ENCODE peak calls at places on chromosome 22, in ten cellular contexts. One of them, this sample, is unnamed.

GRCh38 chr22:37226087-37226486 is 13.8 kb upstream of the SSTR3 start:
- DNase-seq in GDM1: no peak
- DNase-seq in GM06990: no peak
- DNase-seq in thoracic aorta: no peak
- DNase-seq in activated naive CD8-positive, alpha-beta T cell treated with anti-CD3 and anti-CD28 coated beads, Interleukin-2, amount 50 U/mL, for 24 hours: no peak
- DNase-seq in activated CD8-positive, alpha-beta memory T cell treated with anti-CD3 and anti-CD28 coated beads for 1 hour: no peak
- DNase-seq in stimulated activated CD4-positive, alpha-beta T cell treated with anti-CD3 and anti-CD28 coated beads, Interleukin-15, amount 100 ng/mL, for 1 hour: no peak
- DNase-seq in neural crest cell: no peak
- DNase-seq in activated CD4-positive, alpha-beta T cell treated with anti-CD3 and anti-CD28 coated beads for 48 hours: no peak
- DNase-seq in progenitor cell of endocrine pancreas: no peak
- DNase-seq in this sample: no peak

GRCh38 chr22:38136607-38137006 is 26.1 kb upstream of the BAIAP2L2 start:
- DNase-seq in GDM1: no peak
- DNase-seq in GM06990: no peak
- DNase-seq in thoracic aorta: no peak
- DNase-seq in activated naive CD8-positive, alpha-beta T cell treated with anti-CD3 and anti-CD28 coated beads, Interleukin-2, amount 50 U/mL, for 24 hours: no peak
- DNase-seq in activated CD8-positive, alpha-beta memory T cell treated with anti-CD3 and anti-CD28 coated beads for 1 hour: no peak
- DNase-seq in stimulated activated CD4-positive, alpha-beta T cell treated with anti-CD3 and anti-CD28 coated beads, Interleukin-15, amount 100 ng/mL, for 1 hour: no peak
- DNase-seq in neural crest cell: no peak
- DNase-seq in activated CD4-positive, alpha-beta T cell treated with anti-CD3 and anti-CD28 coated beads for 48 hours: no peak
- DNase-seq in progenitor cell of endocrine pancreas: no peak
- DNase-seq in this sample: peak; percentile 48

GRCh38 chr22:33192156-33192555 is 134.0 kb upstream of the SYN3 start:
- DNase-seq in GDM1: no peak
- DNase-seq in GM06990: peak; percentile 8
- DNase-seq in thoracic aorta: no peak
- DNase-seq in activated naive CD8-positive, alpha-beta T cell treated with anti-CD3 and anti-CD28 coated beads, Interleukin-2, amount 50 U/mL, for 24 hours: no peak
- DNase-seq in activated CD8-positive, alpha-beta memory T cell treated with anti-CD3 and anti-CD28 coated beads for 1 hour: no peak
- DNase-seq in stimulated activated CD4-positive, alpha-beta T cell treated with anti-CD3 and anti-CD28 coated beads, Interleukin-15, amount 100 ng/mL, for 1 hour: no peak
- DNase-seq in neural crest cell: no peak
- DNase-seq in activated CD4-positive, alpha-beta T cell treated with anti-CD3 and anti-CD28 coated beads for 48 hours: no peak
- DNase-seq in progenitor cell of endocrine pancreas: no peak
- DNase-seq in this sample: no peak

GRCh38 chr22:23144926-23145906 is at the start of gene RAB36:
- DNase-seq in GDM1: no peak
- DNase-seq in GM06990: peak; percentile 90
- DNase-seq in thoracic aorta: peak; percentile 99
- DNase-seq in activated naive CD8-positive, alpha-beta T cell treated with anti-CD3 and anti-CD28 coated beads, Interleukin-2, amount 50 U/mL, for 24 hours: peak; percentile 84
- DNase-seq in activated CD8-positive, alpha-beta memory T cell treated with anti-CD3 and anti-CD28 coated beads for 1 hour: peak; percentile 76
- DNase-seq in stimulated activated CD4-positive, alpha-beta T cell treated with anti-CD3 and anti-CD28 coated beads, Interleukin-15, amount 100 ng/mL, for 1 hour: peak; percentile 51
- DNase-seq in neural crest cell: peak; percentile 98
- DNase-seq in activated CD4-positive, alpha-beta T cell treated with anti-CD3 and anti-CD28 coated beads for 48 hours: peak; percentile 90
- DNase-seq in progenitor cell of endocrine pancreas: peak; percentile 97
- DNase-seq in this sample: peak; percentile 99

GRCh38 chr22:34866501-34867171 is 199.3 kb upstream of the ISX start:
- DNase-seq in GDM1: no peak
- DNase-seq in GM06990: no peak
- DNase-seq in thoracic aorta: no peak
- DNase-seq in activated naive CD8-positive, alpha-beta T cell treated with anti-CD3 and anti-CD28 coated beads, Interleukin-2, amount 50 U/mL, for 24 hours: no peak
- DNase-seq in activated CD8-positive, alpha-beta memory T cell treated with anti-CD3 and anti-CD28 coated beads for 1 hour: no peak
- DNase-seq in stimulated activated CD4-positive, alpha-beta T cell treated with anti-CD3 and anti-CD28 coated beads, Interleukin-15, amount 100 ng/mL, for 1 hour: no peak
- DNase-seq in neural crest cell: no peak
- DNase-seq in activated CD4-positive, alpha-beta T cell treated with anti-CD3 and anti-CD28 coated beads for 48 hours: no peak
- DNase-seq in progenitor cell of endocrine pancreas: no peak
- DNase-seq in this sample: no peak

GRCh38 chr22:25021976-25022711 is 69.6 kb downstream of the KIAA1671 start:
- DNase-seq in GDM1: no peak
- DNase-seq in GM06990: no peak
- DNase-seq in thoracic aorta: no peak
- DNase-seq in activated naive CD8-positive, alpha-beta T cell treated with anti-CD3 and anti-CD28 coated beads, Interleukin-2, amount 50 U/mL, for 24 hours: no peak
- DNase-seq in activated CD8-positive, alpha-beta memory T cell treated with anti-CD3 and anti-CD28 coated beads for 1 hour: no peak
- DNase-seq in stimulated activated CD4-positive, alpha-beta T cell treated with anti-CD3 and anti-CD28 coated beads, Interleukin-15, amount 100 ng/mL, for 1 hour: no peak
- DNase-seq in neural crest cell: no peak
- DNase-seq in activated CD4-positive, alpha-beta T cell treated with anti-CD3 and anti-CD28 coated beads for 48 hours: no peak
- DNase-seq in progenitor cell of endocrine pancreas: no peak
- DNase-seq in this sample: peak; percentile 76

GRCh38 chr22:48236261-48236660 is 1473.8 kb downstream of the TBC1D22A start:
- DNase-seq in GDM1: no peak
- DNase-seq in GM06990: no peak
- DNase-seq in thoracic aorta: no peak
- DNase-seq in activated naive CD8-positive, alpha-beta T cell treated with anti-CD3 and anti-CD28 coated beads, Interleukin-2, amount 50 U/mL, for 24 hours: no peak
- DNase-seq in activated CD8-positive, alpha-beta memory T cell treated with anti-CD3 and anti-CD28 coated beads for 1 hour: no peak
- DNase-seq in stimulated activated CD4-positive, alpha-beta T cell treated with anti-CD3 and anti-CD28 coated beads, Interleukin-15, amount 100 ng/mL, for 1 hour: no peak
- DNase-seq in neural crest cell: no peak
- DNase-seq in activated CD4-positive, alpha-beta T cell treated with anti-CD3 and anti-CD28 coated beads for 48 hours: no peak
- DNase-seq in progenitor cell of endocrine pancreas: no peak
- DNase-seq in this sample: no peak

GRCh38 chr22:23750744-23751440 is at the start of gene ZNF70:
- DNase-seq in GDM1: peak; percentile 82
- DNase-seq in GM06990: peak; percentile 89
- DNase-seq in thoracic aorta: peak; percentile 51
- DNase-seq in activated naive CD8-positive, alpha-beta T cell treated with anti-CD3 and anti-CD28 coated beads, Interleukin-2, amount 50 U/mL, for 24 hours: peak; percentile 86
- DNase-seq in activated CD8-positive, alpha-beta memory T cell treated with anti-CD3 and anti-CD28 coated beads for 1 hour: peak; percentile 81
- DNase-seq in stimulated activated CD4-positive, alpha-beta T cell treated with anti-CD3 and anti-CD28 coated beads, Interleukin-15, amount 100 ng/mL, for 1 hour: peak; percentile 80
- DNase-seq in neural crest cell: peak; percentile 74
- DNase-seq in activated CD4-positive, alpha-beta T cell treated with anti-CD3 and anti-CD28 coated beads for 48 hours: peak; percentile 84
- DNase-seq in progenitor cell of endocrine pancreas: peak; percentile 86
- DNase-seq in this sample: peak; percentile 94

GRCh38 chr22:39598017-39598965 is 27.7 kb downstream of the CACNA1I start:
- DNase-seq in GDM1: no peak
- DNase-seq in GM06990: peak; percentile 62
- DNase-seq in thoracic aorta: no peak
- DNase-seq in activated naive CD8-positive, alpha-beta T cell treated with anti-CD3 and anti-CD28 coated beads, Interleukin-2, amount 50 U/mL, for 24 hours: peak; percentile 81
- DNase-seq in activated CD8-positive, alpha-beta memory T cell treated with anti-CD3 and anti-CD28 coated beads for 1 hour: peak; percentile 50
- DNase-seq in stimulated activated CD4-positive, alpha-beta T cell treated with anti-CD3 and anti-CD28 coated beads, Interleukin-15, amount 100 ng/mL, for 1 hour: peak; percentile 67
- DNase-seq in neural crest cell: peak; percentile 54
- DNase-seq in activated CD4-positive, alpha-beta T cell treated with anti-CD3 and anti-CD28 coated beads for 48 hours: peak; percentile 91
- DNase-seq in progenitor cell of endocrine pancreas: peak; percentile 68
- DNase-seq in this sample: peak; percentile 86

GRCh38 chr22:21045585-21046294 is at the start of gene LRRC74B:
- DNase-seq in GDM1: peak; percentile 22
- DNase-seq in GM06990: peak; percentile 89
- DNase-seq in thoracic aorta: peak; percentile 50
- DNase-seq in activated naive CD8-positive, alpha-beta T cell treated with anti-CD3 and anti-CD28 coated beads, Interleukin-2, amount 50 U/mL, for 24 hours: peak; percentile 83
- DNase-seq in activated CD8-positive, alpha-beta memory T cell treated with anti-CD3 and anti-CD28 coated beads for 1 hour: peak; percentile 58
- DNase-seq in stimulated activated CD4-positive, alpha-beta T cell treated with anti-CD3 and anti-CD28 coated beads, Interleukin-15, amount 100 ng/mL, for 1 hour: peak; percentile 37
- DNase-seq in neural crest cell: peak; percentile 92
- DNase-seq in activated CD4-positive, alpha-beta T cell treated with anti-CD3 and anti-CD28 coated beads for 48 hours: peak; percentile 85
- DNase-seq in progenitor cell of endocrine pancreas: peak; percentile 88
- DNase-seq in this sample: peak; percentile 97

GRCh38 chr22:22955866-22956535 is 68.4 kb downstream of the IGLL5 start:
- DNase-seq in GDM1: peak; percentile 54
- DNase-seq in GM06990: no peak
- DNase-seq in thoracic aorta: peak; percentile 27
- DNase-seq in activated naive CD8-positive, alpha-beta T cell treated with anti-CD3 and anti-CD28 coated beads, Interleukin-2, amount 50 U/mL, for 24 hours: peak; percentile 65
- DNase-seq in activated CD8-positive, alpha-beta memory T cell treated with anti-CD3 and anti-CD28 coated beads for 1 hour: peak; percentile 41
- DNase-seq in stimulated activated CD4-positive, alpha-beta T cell treated with anti-CD3 and anti-CD28 coated beads, Interleukin-15, amount 100 ng/mL, for 1 hour: peak; percentile 24
- DNase-seq in neural crest cell: peak; percentile 69
- DNase-seq in activated CD4-positive, alpha-beta T cell treated with anti-CD3 and anti-CD28 coated beads for 48 hours: peak; percentile 70
- DNase-seq in progenitor cell of endocrine pancreas: peak; percentile 53
- DNase-seq in this sample: peak; percentile 73

GRCh38 chr22:38925571-38926041 is 31.8 kb upstream of the APOBEC3A start:
- DNase-seq in GDM1: no peak
- DNase-seq in GM06990: no peak
- DNase-seq in thoracic aorta: no peak
- DNase-seq in activated naive CD8-positive, alpha-beta T cell treated with anti-CD3 and anti-CD28 coated beads, Interleukin-2, amount 50 U/mL, for 24 hours: no peak
- DNase-seq in activated CD8-positive, alpha-beta memory T cell treated with anti-CD3 and anti-CD28 coated beads for 1 hour: no peak
- DNase-seq in stimulated activated CD4-positive, alpha-beta T cell treated with anti-CD3 and anti-CD28 coated beads, Interleukin-15, amount 100 ng/mL, for 1 hour: no peak
- DNase-seq in neural crest cell: no peak
- DNase-seq in activated CD4-positive, alpha-beta T cell treated with anti-CD3 and anti-CD28 coated beads for 48 hours: no peak
- DNase-seq in progenitor cell of endocrine pancreas: no peak
- DNase-seq in this sample: no peak

GRCh38 chr22:48254311-48254873 is 1491.9 kb downstream of the TBC1D22A start:
- DNase-seq in GDM1: no peak
- DNase-seq in GM06990: no peak
- DNase-seq in thoracic aorta: no peak
- DNase-seq in activated naive CD8-positive, alpha-beta T cell treated with anti-CD3 and anti-CD28 coated beads, Interleukin-2, amount 50 U/mL, for 24 hours: no peak
- DNase-seq in activated CD8-positive, alpha-beta memory T cell treated with anti-CD3 and anti-CD28 coated beads for 1 hour: no peak
- DNase-seq in stimulated activated CD4-positive, alpha-beta T cell treated with anti-CD3 and anti-CD28 coated beads, Interleukin-15, amount 100 ng/mL, for 1 hour: no peak
- DNase-seq in neural crest cell: no peak
- DNase-seq in activated CD4-positive, alpha-beta T cell treated with anti-CD3 and anti-CD28 coated beads for 48 hours: no peak
- DNase-seq in progenitor cell of endocrine pancreas: no peak
- DNase-seq in this sample: no peak

GRCh38 chr22:27846248-27846760 is 44.7 kb upstream of the MN1 start:
- DNase-seq in GDM1: no peak
- DNase-seq in GM06990: no peak
- DNase-seq in thoracic aorta: no peak
- DNase-seq in activated naive CD8-positive, alpha-beta T cell treated with anti-CD3 and anti-CD28 coated beads, Interleukin-2, amount 50 U/mL, for 24 hours: no peak
- DNase-seq in activated CD8-positive, alpha-beta memory T cell treated with anti-CD3 and anti-CD28 coated beads for 1 hour: no peak
- DNase-seq in stimulated activated CD4-positive, alpha-beta T cell treated with anti-CD3 and anti-CD28 coated beads, Interleukin-15, amount 100 ng/mL, for 1 hour: no peak
- DNase-seq in neural crest cell: no peak
- DNase-seq in activated CD4-positive, alpha-beta T cell treated with anti-CD3 and anti-CD28 coated beads for 48 hours: no peak
- DNase-seq in progenitor cell of endocrine pancreas: no peak
- DNase-seq in this sample: no peak

GRCh38 chr22:33723915-33724314 is 196.4 kb downstream of the LARGE1 start:
- DNase-seq in GDM1: no peak
- DNase-seq in GM06990: no peak
- DNase-seq in thoracic aorta: no peak
- DNase-seq in activated naive CD8-positive, alpha-beta T cell treated with anti-CD3 and anti-CD28 coated beads, Interleukin-2, amount 50 U/mL, for 24 hours: no peak
- DNase-seq in activated CD8-positive, alpha-beta memory T cell treated with anti-CD3 and anti-CD28 coated beads for 1 hour: no peak
- DNase-seq in stimulated activated CD4-positive, alpha-beta T cell treated with anti-CD3 and anti-CD28 coated beads, Interleukin-15, amount 100 ng/mL, for 1 hour: no peak
- DNase-seq in neural crest cell: no peak
- DNase-seq in activated CD4-positive, alpha-beta T cell treated with anti-CD3 and anti-CD28 coated beads for 48 hours: no peak
- DNase-seq in progenitor cell of endocrine pancreas: no peak
- DNase-seq in this sample: no peak

GRCh38 chr22:49244466-49245420 is 582.9 kb downstream of the BRD1 start:
- DNase-seq in GDM1: no peak
- DNase-seq in GM06990: no peak
- DNase-seq in thoracic aorta: no peak
- DNase-seq in activated naive CD8-positive, alpha-beta T cell treated with anti-CD3 and anti-CD28 coated beads, Interleukin-2, amount 50 U/mL, for 24 hours: no peak
- DNase-seq in activated CD8-positive, alpha-beta memory T cell treated with anti-CD3 and anti-CD28 coated beads for 1 hour: no peak
- DNase-seq in stimulated activated CD4-positive, alpha-beta T cell treated with anti-CD3 and anti-CD28 coated beads, Interleukin-15, amount 100 ng/mL, for 1 hour: no peak
- DNase-seq in neural crest cell: no peak
- DNase-seq in activated CD4-positive, alpha-beta T cell treated with anti-CD3 and anti-CD28 coated beads for 48 hours: no peak
- DNase-seq in progenitor cell of endocrine pancreas: no peak
- DNase-seq in this sample: no peak

GRCh38 chr22:49142281-49142680 is 685.4 kb downstream of the BRD1 start:
- DNase-seq in GDM1: no peak
- DNase-seq in GM06990: no peak
- DNase-seq in thoracic aorta: no peak
- DNase-seq in activated naive CD8-positive, alpha-beta T cell treated with anti-CD3 and anti-CD28 coated beads, Interleukin-2, amount 50 U/mL, for 24 hours: no peak
- DNase-seq in activated CD8-positive, alpha-beta memory T cell treated with anti-CD3 and anti-CD28 coated beads for 1 hour: no peak
- DNase-seq in stimulated activated CD4-positive, alpha-beta T cell treated with anti-CD3 and anti-CD28 coated beads, Interleukin-15, amount 100 ng/mL, for 1 hour: no peak
- DNase-seq in neural crest cell: no peak
- DNase-seq in activated CD4-positive, alpha-beta T cell treated with anti-CD3 and anti-CD28 coated beads for 48 hours: no peak
- DNase-seq in progenitor cell of endocrine pancreas: no peak
- DNase-seq in this sample: no peak

GRCh38 chr22:26360169-26360885 is 68.7 kb upstream of the ASPHD2 start:
- DNase-seq in GDM1: peak; percentile 44
- DNase-seq in GM06990: peak; percentile 24
- DNase-seq in thoracic aorta: peak; percentile 9
- DNase-seq in activated naive CD8-positive, alpha-beta T cell treated with anti-CD3 and anti-CD28 coated beads, Interleukin-2, amount 50 U/mL, for 24 hours: peak; percentile 69
- DNase-seq in activated CD8-positive, alpha-beta memory T cell treated with anti-CD3 and anti-CD28 coated beads for 1 hour: peak; percentile 43
- DNase-seq in stimulated activated CD4-positive, alpha-beta T cell treated with anti-CD3 and anti-CD28 coated beads, Interleukin-15, amount 100 ng/mL, for 1 hour: peak; percentile 34
- DNase-seq in neural crest cell: peak; percentile 82
- DNase-seq in activated CD4-positive, alpha-beta T cell treated with anti-CD3 and anti-CD28 coated beads for 48 hours: peak; percentile 77
- DNase-seq in progenitor cell of endocrine pancreas: peak; percentile 70
- DNase-seq in this sample: peak; percentile 92

GRCh38 chr22:30591191-30591587 is 521 bp downstream of the PES1 start:
- DNase-seq in GDM1: no peak
- DNase-seq in GM06990: no peak
- DNase-seq in thoracic aorta: no peak
- DNase-seq in activated naive CD8-positive, alpha-beta T cell treated with anti-CD3 and anti-CD28 coated beads, Interleukin-2, amount 50 U/mL, for 24 hours: peak; percentile 13
- DNase-seq in activated CD8-positive, alpha-beta memory T cell treated with anti-CD3 and anti-CD28 coated beads for 1 hour: no peak
- DNase-seq in stimulated activated CD4-positive, alpha-beta T cell treated with anti-CD3 and anti-CD28 coated beads, Interleukin-15, amount 100 ng/mL, for 1 hour: no peak
- DNase-seq in neural crest cell: no peak
- DNase-seq in activated CD4-positive, alpha-beta T cell treated with anti-CD3 and anti-CD28 coated beads for 48 hours: no peak
- DNase-seq in progenitor cell of endocrine pancreas: no peak
- DNase-seq in this sample: no peak

GRCh38 chr22:18096823-18097222 is 13.8 kb upstream of the TUBA8 start:
- DNase-seq in GDM1: peak; percentile 58
- DNase-seq in GM06990: no peak
- DNase-seq in thoracic aorta: no peak
- DNase-seq in activated naive CD8-positive, alpha-beta T cell treated with anti-CD3 and anti-CD28 coated beads, Interleukin-2, amount 50 U/mL, for 24 hours: peak; percentile 25
- DNase-seq in activated CD8-positive, alpha-beta memory T cell treated with anti-CD3 and anti-CD28 coated beads for 1 hour: no peak
- DNase-seq in stimulated activated CD4-positive, alpha-beta T cell treated with anti-CD3 and anti-CD28 coated beads, Interleukin-15, amount 100 ng/mL, for 1 hour: no peak
- DNase-seq in neural crest cell: no peak
- DNase-seq in activated CD4-positive, alpha-beta T cell treated with anti-CD3 and anti-CD28 coated beads for 48 hours: peak; percentile 31
- DNase-seq in progenitor cell of endocrine pancreas: no peak
- DNase-seq in this sample: no peak

GRCh38 chr22:20110359-20110985 is 5.4 kb upstream of the RANBP1 start:
- DNase-seq in GDM1: no peak
- DNase-seq in GM06990: no peak
- DNase-seq in thoracic aorta: no peak
- DNase-seq in activated naive CD8-positive, alpha-beta T cell treated with anti-CD3 and anti-CD28 coated beads, Interleukin-2, amount 50 U/mL, for 24 hours: no peak
- DNase-seq in activated CD8-positive, alpha-beta memory T cell treated with anti-CD3 and anti-CD28 coated beads for 1 hour: no peak
- DNase-seq in stimulated activated CD4-positive, alpha-beta T cell treated with anti-CD3 and anti-CD28 coated beads, Interleukin-15, amount 100 ng/mL, for 1 hour: no peak
- DNase-seq in neural crest cell: no peak
- DNase-seq in activated CD4-positive, alpha-beta T cell treated with anti-CD3 and anti-CD28 coated beads for 48 hours: no peak
- DNase-seq in progenitor cell of endocrine pancreas: no peak
- DNase-seq in this sample: no peak

GRCh38 chr22:39937881-39938280 is 22.3 kb upstream of the TMA7B start:
- DNase-seq in GDM1: no peak
- DNase-seq in GM06990: no peak
- DNase-seq in thoracic aorta: no peak
- DNase-seq in activated naive CD8-positive, alpha-beta T cell treated with anti-CD3 and anti-CD28 coated beads, Interleukin-2, amount 50 U/mL, for 24 hours: no peak
- DNase-seq in activated CD8-positive, alpha-beta memory T cell treated with anti-CD3 and anti-CD28 coated beads for 1 hour: no peak
- DNase-seq in stimulated activated CD4-positive, alpha-beta T cell treated with anti-CD3 and anti-CD28 coated beads, Interleukin-15, amount 100 ng/mL, for 1 hour: no peak
- DNase-seq in neural crest cell: no peak
- DNase-seq in activated CD4-positive, alpha-beta T cell treated with anti-CD3 and anti-CD28 coated beads for 48 hours: no peak
- DNase-seq in progenitor cell of endocrine pancreas: no peak
- DNase-seq in this sample: no peak

GRCh38 chr22:24827305-24827704 is 21.3 kb downstream of the SGSM1 start:
- DNase-seq in GDM1: no peak
- DNase-seq in GM06990: no peak
- DNase-seq in thoracic aorta: no peak
- DNase-seq in activated naive CD8-positive, alpha-beta T cell treated with anti-CD3 and anti-CD28 coated beads, Interleukin-2, amount 50 U/mL, for 24 hours: no peak
- DNase-seq in activated CD8-positive, alpha-beta memory T cell treated with anti-CD3 and anti-CD28 coated beads for 1 hour: no peak
- DNase-seq in stimulated activated CD4-positive, alpha-beta T cell treated with anti-CD3 and anti-CD28 coated beads, Interleukin-15, amount 100 ng/mL, for 1 hour: no peak
- DNase-seq in neural crest cell: no peak
- DNase-seq in activated CD4-positive, alpha-beta T cell treated with anti-CD3 and anti-CD28 coated beads for 48 hours: no peak
- DNase-seq in progenitor cell of endocrine pancreas: peak; percentile 61
- DNase-seq in this sample: no peak

GRCh38 chr22:44883011-44883421 is 126.8 kb downstream of the PHF21B start:
- DNase-seq in GDM1: no peak
- DNase-seq in GM06990: no peak
- DNase-seq in thoracic aorta: no peak
- DNase-seq in activated naive CD8-positive, alpha-beta T cell treated with anti-CD3 and anti-CD28 coated beads, Interleukin-2, amount 50 U/mL, for 24 hours: no peak
- DNase-seq in activated CD8-positive, alpha-beta memory T cell treated with anti-CD3 and anti-CD28 coated beads for 1 hour: no peak
- DNase-seq in stimulated activated CD4-positive, alpha-beta T cell treated with anti-CD3 and anti-CD28 coated beads, Interleukin-15, amount 100 ng/mL, for 1 hour: no peak
- DNase-seq in neural crest cell: no peak
- DNase-seq in activated CD4-positive, alpha-beta T cell treated with anti-CD3 and anti-CD28 coated beads for 48 hours: no peak
- DNase-seq in progenitor cell of endocrine pancreas: no peak
- DNase-seq in this sample: no peak

GRCh38 chr22:44721206-44721605 is 19.2 kb downstream of the PRR5 start:
- DNase-seq in GDM1: no peak
- DNase-seq in GM06990: no peak
- DNase-seq in thoracic aorta: no peak
- DNase-seq in activated naive CD8-positive, alpha-beta T cell treated with anti-CD3 and anti-CD28 coated beads, Interleukin-2, amount 50 U/mL, for 24 hours: no peak
- DNase-seq in activated CD8-positive, alpha-beta memory T cell treated with anti-CD3 and anti-CD28 coated beads for 1 hour: no peak
- DNase-seq in stimulated activated CD4-positive, alpha-beta T cell treated with anti-CD3 and anti-CD28 coated beads, Interleukin-15, amount 100 ng/mL, for 1 hour: no peak
- DNase-seq in neural crest cell: no peak
- DNase-seq in activated CD4-positive, alpha-beta T cell treated with anti-CD3 and anti-CD28 coated beads for 48 hours: no peak
- DNase-seq in progenitor cell of endocrine pancreas: no peak
- DNase-seq in this sample: peak; percentile 56

GRCh38 chr22:18050065-18050464 is 25.7 kb upstream of the MICAL3 start:
- DNase-seq in GDM1: no peak
- DNase-seq in GM06990: no peak
- DNase-seq in thoracic aorta: no peak
- DNase-seq in activated naive CD8-positive, alpha-beta T cell treated with anti-CD3 and anti-CD28 coated beads, Interleukin-2, amount 50 U/mL, for 24 hours: no peak
- DNase-seq in activated CD8-positive, alpha-beta memory T cell treated with anti-CD3 and anti-CD28 coated beads for 1 hour: no peak
- DNase-seq in stimulated activated CD4-positive, alpha-beta T cell treated with anti-CD3 and anti-CD28 coated beads, Interleukin-15, amount 100 ng/mL, for 1 hour: no peak
- DNase-seq in neural crest cell: no peak
- DNase-seq in activated CD4-positive, alpha-beta T cell treated with anti-CD3 and anti-CD28 coated beads for 48 hours: no peak
- DNase-seq in progenitor cell of endocrine pancreas: no peak
- DNase-seq in this sample: no peak

GRCh38 chr22:37362618-37363017 is 64.7 kb downstream of the ELFN2 start:
- DNase-seq in GDM1: no peak
- DNase-seq in GM06990: no peak
- DNase-seq in thoracic aorta: no peak
- DNase-seq in activated naive CD8-positive, alpha-beta T cell treated with anti-CD3 and anti-CD28 coated beads, Interleukin-2, amount 50 U/mL, for 24 hours: no peak
- DNase-seq in activated CD8-positive, alpha-beta memory T cell treated with anti-CD3 and anti-CD28 coated beads for 1 hour: no peak
- DNase-seq in stimulated activated CD4-positive, alpha-beta T cell treated with anti-CD3 and anti-CD28 coated beads, Interleukin-15, amount 100 ng/mL, for 1 hour: no peak
- DNase-seq in neural crest cell: no peak
- DNase-seq in activated CD4-positive, alpha-beta T cell treated with anti-CD3 and anti-CD28 coated beads for 48 hours: no peak
- DNase-seq in progenitor cell of endocrine pancreas: no peak
- DNase-seq in this sample: no peak

GRCh38 chr22:29480512-29481264 is 670 bp downstream of the NEFH start:
- DNase-seq in GDM1: peak; percentile 65
- DNase-seq in GM06990: peak; percentile 83
- DNase-seq in thoracic aorta: no peak
- DNase-seq in activated naive CD8-positive, alpha-beta T cell treated with anti-CD3 and anti-CD28 coated beads, Interleukin-2, amount 50 U/mL, for 24 hours: peak; percentile 47
- DNase-seq in activated CD8-positive, alpha-beta memory T cell treated with anti-CD3 and anti-CD28 coated beads for 1 hour: no peak
- DNase-seq in stimulated activated CD4-positive, alpha-beta T cell treated with anti-CD3 and anti-CD28 coated beads, Interleukin-15, amount 100 ng/mL, for 1 hour: peak; percentile 6
- DNase-seq in neural crest cell: peak; percentile 20
- DNase-seq in activated CD4-positive, alpha-beta T cell treated with anti-CD3 and anti-CD28 coated beads for 48 hours: peak; percentile 67
- DNase-seq in progenitor cell of endocrine pancreas: no peak
- DNase-seq in this sample: peak; percentile 86